ENCODE peak calls at places on chromosomes 7 and 10, in six cellular contexts. One of them, this sample, is unnamed.

GRCh38 chr7:123122951-123123350 is 76.8 kb downstream of the SLC13A1 start:
- DNase-seq in Peyer's patch: no peak
- DNase-seq in transverse colon: no peak
- DNase-seq in IMR-90: no peak
- DNase-seq in cardiac fibroblast: no peak
- DNase-seq in OCI-LY7: no peak
- DNase-seq in this sample: no peak

GRCh38 chr7:48087349-48087748 is 1.7 kb upstream of the UPP1 start:
- DNase-seq in IMR-90: peak; percentile 86
- DNase-seq in cardiac fibroblast: peak; percentile 77
- DNase-seq in transverse colon: no peak
- DNase-seq in Peyer's patch: no peak
- DNase-seq in OCI-LY7: peak; percentile 36
- DNase-seq in this sample: peak; percentile 70

GRCh38 chr7:66296555-66296954 is 91.4 kb downstream of the TPST1 start:
- DNase-seq in cardiac fibroblast: peak; percentile 58
- DNase-seq in Peyer's patch: no peak
- DNase-seq in IMR-90: peak; percentile 38
- DNase-seq in transverse colon: no peak
- DNase-seq in OCI-LY7: no peak
- DNase-seq in this sample: no peak

GRCh38 chr7:96415293-96415940 is 93.5 kb upstream of the SLC25A13 start:
- DNase-seq in OCI-LY7: no peak
- DNase-seq in cardiac fibroblast: no peak
- DNase-seq in Peyer's patch: no peak
- DNase-seq in transverse colon: no peak
- DNase-seq in IMR-90: no peak
- DNase-seq in this sample: no peak

GRCh38 chr7:15778191-15778590 is 91.7 kb upstream of the MEOX2 start:
- DNase-seq in transverse colon: no peak
- DNase-seq in OCI-LY7: no peak
- DNase-seq in Peyer's patch: no peak
- DNase-seq in cardiac fibroblast: no peak
- DNase-seq in IMR-90: no peak
- DNase-seq in this sample: no peak

GRCh38 chr7:142482899-142483658 is 225.2 kb upstream of the PRSS58 start:
- DNase-seq in OCI-LY7: peak; percentile 65
- DNase-seq in IMR-90: peak; percentile 66
- DNase-seq in Peyer's patch: peak; percentile 50
- DNase-seq in cardiac fibroblast: peak; percentile 58
- DNase-seq in transverse colon: peak; percentile 69
- DNase-seq in this sample: no peak

GRCh38 chr7:105032553-105033214 is 18.7 kb downstream of the KMT2E start:
- DNase-seq in IMR-90: no peak
- DNase-seq in OCI-LY7: no peak
- DNase-seq in Peyer's patch: no peak
- DNase-seq in transverse colon: no peak
- DNase-seq in cardiac fibroblast: no peak
- DNase-seq in this sample: no peak

GRCh38 chr10:6148251-6148691 is 54.5 kb upstream of the PFKFB3 start:
- DNase-seq in OCI-LY7: peak; percentile 21
- DNase-seq in cardiac fibroblast: no peak
- DNase-seq in IMR-90: no peak
- DNase-seq in Peyer's patch: peak; percentile 62
- DNase-seq in transverse colon: peak; percentile 26
- DNase-seq in this sample: no peak

GRCh38 chr10:67602268-67602950 is 93.6 kb downstream of the CTNNA3 start:
- DNase-seq in transverse colon: no peak
- DNase-seq in Peyer's patch: no peak
- DNase-seq in IMR-90: peak; percentile 96
- DNase-seq in cardiac fibroblast: peak; percentile 90
- DNase-seq in OCI-LY7: no peak
- DNase-seq in this sample: peak; percentile 82

GRCh38 chr10:35089641-35090161 is 440 bp downstream of the CUL2 start:
- DNase-seq in Peyer's patch: peak; percentile 17
- DNase-seq in cardiac fibroblast: peak; percentile 27
- DNase-seq in transverse colon: no peak
- DNase-seq in IMR-90: peak; percentile 43
- DNase-seq in OCI-LY7: peak; percentile 18
- DNase-seq in this sample: no peak

DNA sequence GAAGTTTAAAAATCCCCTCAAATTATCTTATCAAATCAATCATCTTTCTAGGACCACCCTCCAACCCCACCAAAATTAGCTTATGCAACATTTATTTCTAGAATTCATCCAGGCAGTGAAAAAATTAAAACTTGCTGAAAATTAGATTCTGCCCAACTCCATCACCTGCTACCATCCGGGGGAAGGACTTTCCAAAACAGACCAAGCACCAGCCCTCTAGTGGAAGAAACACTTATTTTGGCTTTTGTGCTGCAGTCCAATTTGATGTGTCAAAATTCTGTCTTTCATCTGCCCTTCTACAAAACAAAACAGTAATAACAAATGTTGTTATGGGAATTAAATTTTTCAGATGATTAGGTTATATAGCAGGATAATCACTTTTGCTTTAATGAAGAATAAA is 35.1 kb downstream of the GCC1 start:
- DNase-seq in OCI-LY7: peak; percentile 2
- DNase-seq in Peyer's patch: no peak
- DNase-seq in IMR-90: no peak
- DNase-seq in transverse colon: no peak
- DNase-seq in cardiac fibroblast: no peak
- DNase-seq in this sample: no peak
- TF ChIP-seq CTCF in OCI-LY7: peak; percentile 54
- TF ChIP-seq CTCF in Peyer's patch: no peak
- TF ChIP-seq CTCF in IMR-90: no peak
- TF ChIP-seq CTCF in transverse colon: no peak
- TF ChIP-seq CTCF in cardiac fibroblast: no peak
- TF ChIP-seq CTCF in this sample: peak; percentile 10

GRCh38 chr10:30215131-30215530 is 133.9 kb downstream of the MTPAP start:
- DNase-seq in IMR-90: peak; percentile 28
- DNase-seq in transverse colon: no peak
- DNase-seq in OCI-LY7: no peak
- DNase-seq in Peyer's patch: no peak
- DNase-seq in cardiac fibroblast: peak; percentile 17
- DNase-seq in this sample: no peak

GRCh38 chr10:30216811-30217210 is 132.3 kb downstream of the MTPAP start:
- DNase-seq in Peyer's patch: no peak
- DNase-seq in cardiac fibroblast: no peak
- DNase-seq in IMR-90: no peak
- DNase-seq in OCI-LY7: no peak
- DNase-seq in transverse colon: no peak
- DNase-seq in this sample: no peak

GRCh38 chr10:30215631-30216030 is 133.4 kb downstream of the MTPAP start:
- DNase-seq in IMR-90: no peak
- DNase-seq in OCI-LY7: no peak
- DNase-seq in cardiac fibroblast: peak; percentile 53
- DNase-seq in Peyer's patch: no peak
- DNase-seq in transverse colon: no peak
- DNase-seq in this sample: no peak

DNA sequence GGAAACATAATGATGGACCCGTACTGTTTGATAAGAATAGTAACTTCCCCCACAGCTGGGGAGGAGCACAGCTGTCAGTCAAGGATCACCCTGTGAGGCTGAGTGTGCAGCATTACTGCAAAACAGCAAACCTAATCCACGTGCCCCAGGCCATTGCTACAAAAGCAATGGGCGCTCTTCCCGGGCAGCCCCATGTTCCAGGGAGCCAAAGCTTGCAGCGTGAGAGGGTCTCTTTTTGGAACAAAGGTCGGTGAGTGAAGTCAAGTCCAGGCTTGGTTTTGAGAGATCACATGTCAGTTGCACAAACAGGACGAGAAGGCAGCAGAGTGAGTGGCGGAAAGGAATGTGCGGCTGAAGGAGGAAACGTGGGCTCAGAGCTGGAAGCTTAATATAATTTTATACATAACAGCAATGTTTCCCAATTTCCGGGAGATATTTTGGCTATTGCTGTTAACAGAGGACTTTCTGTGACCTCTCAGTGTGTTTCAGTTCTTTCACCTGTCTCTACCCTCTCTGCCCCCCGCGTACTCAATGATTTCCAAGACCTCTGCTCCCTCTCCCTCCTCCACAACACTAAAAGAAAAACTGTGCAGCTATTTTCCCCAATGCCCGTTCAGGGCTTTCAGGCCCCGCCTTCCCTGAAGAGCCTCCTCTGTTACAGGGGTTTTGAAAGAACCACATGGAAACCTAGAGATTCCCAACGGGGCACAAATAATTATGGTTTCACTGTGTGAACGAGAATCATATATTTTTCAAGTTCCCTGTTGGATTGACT is 128.9 kb downstream of the MTPAP start:
- DNase-seq in Peyer's patch: no peak
- DNase-seq in transverse colon: no peak
- DNase-seq in cardiac fibroblast: peak; percentile 69
- DNase-seq in OCI-LY7: peak; percentile 75
- DNase-seq in IMR-90: peak; percentile 51
- DNase-seq in this sample: no peak
- H3K4me3 ChIP-seq in Peyer's patch: no peak overlapping the region
- H3K4me3 ChIP-seq in transverse colon: no peak overlapping the region
- H3K4me3 ChIP-seq in cardiac fibroblast: peak overlapping the region; percentile 3
- H3K4me3 ChIP-seq in OCI-LY7: peak overlapping the region; percentile 53
- H3K4me3 ChIP-seq in IMR-90: no peak overlapping the region
- H3K4me3 ChIP-seq in this sample: no peak overlapping the region

GRCh38 chr10:89701238-89702120 is at the start of gene KIF20B:
- DNase-seq in transverse colon: peak; percentile 96
- DNase-seq in IMR-90: peak; percentile 95
- DNase-seq in OCI-LY7: peak; percentile 97
- DNase-seq in cardiac fibroblast: peak; percentile 97
- DNase-seq in Peyer's patch: peak; percentile 92
- DNase-seq in this sample: peak; percentile 73
- TF ChIP-seq CTCF in transverse colon: no peak
- TF ChIP-seq CTCF in IMR-90: peak; percentile 54
- TF ChIP-seq CTCF in OCI-LY7: peak; percentile 30
- TF ChIP-seq CTCF in cardiac fibroblast: peak; percentile 2
- TF ChIP-seq CTCF in Peyer's patch: peak; percentile 65
- TF ChIP-seq CTCF in this sample: peak; percentile 54

DNA sequence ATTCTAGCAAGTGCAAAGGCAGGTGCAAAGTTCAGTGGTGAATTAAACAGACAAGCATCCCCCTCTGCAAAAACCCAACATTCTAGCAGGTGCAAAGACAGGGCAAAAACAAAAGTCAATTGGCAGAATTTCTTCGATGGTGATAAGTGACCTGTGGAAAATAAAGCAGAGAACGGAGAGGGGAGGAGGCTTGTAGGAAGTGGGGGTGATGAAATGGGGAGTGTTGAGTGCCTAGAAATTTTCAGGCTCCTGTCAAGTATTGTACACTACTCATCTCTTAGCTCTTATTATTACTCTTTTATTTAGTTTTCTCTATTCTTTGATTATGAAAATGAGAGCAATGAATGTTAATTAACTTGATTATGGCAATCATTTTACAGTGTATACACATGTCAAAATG is 2.4 kb upstream of the CD36 start:
- DNase-seq in Peyer's patch: no peak
- DNase-seq in cardiac fibroblast: no peak
- DNase-seq in IMR-90: no peak
- DNase-seq in OCI-LY7: no peak
- DNase-seq in transverse colon: no peak
- DNase-seq in this sample: no peak
- H3K4me3 ChIP-seq in Peyer's patch: no peak overlapping the region
- H3K4me3 ChIP-seq in cardiac fibroblast: no peak overlapping the region
- H3K4me3 ChIP-seq in IMR-90: no peak overlapping the region
- H3K4me3 ChIP-seq in OCI-LY7: no peak overlapping the region
- H3K4me3 ChIP-seq in transverse colon: no peak overlapping the region
- H3K4me3 ChIP-seq in this sample: no peak overlapping the region

GRCh38 chr7:28299556-28299955 is 112.8 kb upstream of the CREB5 start:
- DNase-seq in transverse colon: no peak
- DNase-seq in cardiac fibroblast: no peak
- DNase-seq in Peyer's patch: no peak
- DNase-seq in IMR-90: no peak
- DNase-seq in OCI-LY7: no peak
- DNase-seq in this sample: no peak

GRCh38 chr7:28300488-28300887 is 111.8 kb upstream of the CREB5 start:
- DNase-seq in OCI-LY7: no peak
- DNase-seq in Peyer's patch: no peak
- DNase-seq in cardiac fibroblast: no peak
- DNase-seq in transverse colon: no peak
- DNase-seq in IMR-90: no peak
- DNase-seq in this sample: no peak

GRCh38 chr7:28297821-28298439 is 114.4 kb upstream of the CREB5 start:
- DNase-seq in OCI-LY7: peak; percentile 76
- DNase-seq in cardiac fibroblast: no peak
- DNase-seq in IMR-90: no peak
- DNase-seq in Peyer's patch: peak; percentile 36
- DNase-seq in transverse colon: no peak
- DNase-seq in this sample: no peak

GRCh38 chr7:28298870-28299484 is 113.3 kb upstream of the CREB5 start:
- DNase-seq in transverse colon: no peak
- DNase-seq in Peyer's patch: no peak
- DNase-seq in IMR-90: peak; percentile 78
- DNase-seq in OCI-LY7: peak; percentile 3
- DNase-seq in cardiac fibroblast: peak; percentile 68
- DNase-seq in this sample: no peak

DNA sequence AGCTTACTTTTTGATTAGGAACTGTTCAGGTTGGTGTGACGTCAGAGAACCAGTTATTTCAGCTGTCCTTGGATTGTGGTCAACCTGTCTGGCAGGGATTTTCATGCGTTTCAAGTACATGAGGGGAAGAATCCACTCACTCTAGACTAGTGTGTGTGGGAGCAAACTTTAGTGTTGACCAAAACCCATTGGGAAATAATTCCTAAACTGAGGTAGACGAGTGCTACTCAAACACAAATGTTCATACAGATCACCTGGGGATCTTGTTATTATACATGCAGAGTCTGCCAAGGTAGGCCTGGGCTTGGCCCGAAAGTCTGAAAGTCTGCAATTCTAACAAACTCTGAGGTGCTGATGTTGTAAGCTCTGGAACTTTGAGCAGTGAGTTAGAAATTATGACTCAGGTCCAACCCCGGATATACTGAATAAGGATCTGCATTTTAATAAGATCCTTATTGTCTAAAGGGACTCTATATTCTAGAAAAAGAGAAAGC is 111.1 kb upstream of the CREB5 start:
- DNase-seq in Peyer's patch: no peak
- DNase-seq in transverse colon: no peak
- DNase-seq in cardiac fibroblast: peak; percentile 33
- DNase-seq in IMR-90: peak; percentile 51
- DNase-seq in OCI-LY7: no peak
- DNase-seq in this sample: no peak
- TF ChIP-seq CTCF in Peyer's patch: no peak
- TF ChIP-seq CTCF in transverse colon: no peak
- TF ChIP-seq CTCF in cardiac fibroblast: no peak
- TF ChIP-seq CTCF in IMR-90: no peak
- TF ChIP-seq CTCF in OCI-LY7: no peak
- TF ChIP-seq CTCF in this sample: no peak